ENCODE peak calls at places on chromosomes 3 and 15, in seven cellular contexts. One of them, this sample, is unnamed. For H3K27me3 and H3K4me1, the result is how much of the 10 kb centered on the place peaks cover.

GRCh38 chr15:65619636-65620290 is 2.0 kb upstream of the SLC24A1 start:
- DNase-seq in psoas muscle: no peak
- DNase-seq in hepatocyte: no peak
- DNase-seq in CD8-positive, alpha-beta memory T cell: no peak
- DNase-seq in adipocyte: no peak
- DNase-seq in right atrium auricular region: no peak
- DNase-seq in IMR-90: no peak
- DNase-seq in this sample: no peak

GRCh38 chr3:10732292-10732691 is 83.7 kb upstream of the SLC6A11 start:
- DNase-seq in adipocyte: no peak
- DNase-seq in psoas muscle: no peak
- DNase-seq in right atrium auricular region: no peak
- DNase-seq in IMR-90: no peak
- DNase-seq in CD8-positive, alpha-beta memory T cell: no peak
- DNase-seq in hepatocyte: no peak
- DNase-seq in this sample: no peak

GRCh38 chr15:71079208-71080044 is 35.8 kb upstream of the THSD4 start:
- DNase-seq in psoas muscle: no peak
- DNase-seq in CD8-positive, alpha-beta memory T cell: no peak
- DNase-seq in IMR-90: peak
- DNase-seq in hepatocyte: peak
- DNase-seq in right atrium auricular region: no peak
- DNase-seq in adipocyte: peak
- DNase-seq in this sample: no peak

GRCh38 chr3:122510878-122511481 is 3.8 kb downstream of the KPNA1 start:
- DNase-seq in adipocyte: no peak
- DNase-seq in psoas muscle: no peak
- DNase-seq in IMR-90: peak
- DNase-seq in right atrium auricular region: no peak
- DNase-seq in CD8-positive, alpha-beta memory T cell: no peak
- DNase-seq in hepatocyte: no peak
- DNase-seq in this sample: no peak

GRCh38 chr3:190706582-190706981 is 155.9 kb downstream of the GMNC start:
- DNase-seq in right atrium auricular region: no peak
- DNase-seq in psoas muscle: no peak
- DNase-seq in IMR-90: no peak
- DNase-seq in hepatocyte: no peak
- DNase-seq in CD8-positive, alpha-beta memory T cell: no peak
- DNase-seq in adipocyte: no peak
- DNase-seq in this sample: no peak

GRCh38 chr3:14248849-14249523 is 70.4 kb downstream of the LSM3 start:
- DNase-seq in psoas muscle: no peak
- DNase-seq in IMR-90: no peak
- DNase-seq in CD8-positive, alpha-beta memory T cell: no peak
- DNase-seq in hepatocyte: no peak
- DNase-seq in right atrium auricular region: no peak
- DNase-seq in adipocyte: no peak
- DNase-seq in this sample: no peak

GRCh38 chr15:94206463-94207167 is 24.7 kb upstream of the MCTP2 start:
- DNase-seq in IMR-90: peak
- DNase-seq in CD8-positive, alpha-beta memory T cell: no peak
- DNase-seq in psoas muscle: no peak
- DNase-seq in adipocyte: peak
- DNase-seq in hepatocyte: no peak
- DNase-seq in right atrium auricular region: no peak
- DNase-seq in this sample: no peak

GRCh38 chr3:38318766-38319671 is 27.6 kb upstream of the XYLB start:
- DNase-seq in hepatocyte: no peak
- DNase-seq in CD8-positive, alpha-beta memory T cell: no peak
- DNase-seq in adipocyte: no peak
- DNase-seq in psoas muscle: no peak
- DNase-seq in right atrium auricular region: no peak
- DNase-seq in IMR-90: no peak
- DNase-seq in this sample: no peak

GRCh38 chr3:123716421-123716820 is 131.6 kb upstream of the HACD2 start:
- DNase-seq in psoas muscle: no peak
- DNase-seq in right atrium auricular region: no peak
- DNase-seq in adipocyte: no peak
- DNase-seq in CD8-positive, alpha-beta memory T cell: no peak
- DNase-seq in hepatocyte: no peak
- DNase-seq in IMR-90: no peak
- DNase-seq in this sample: peak

GRCh38 chr3:40602778-40603385 is 78.1 kb downstream of the ZNF621 start:
- DNase-seq in CD8-positive, alpha-beta memory T cell: no peak
- DNase-seq in IMR-90: no peak
- DNase-seq in right atrium auricular region: no peak
- DNase-seq in adipocyte: no peak
- DNase-seq in hepatocyte: no peak
- DNase-seq in psoas muscle: no peak
- DNase-seq in this sample: peak

GRCh38 chr3:58004972-58005371 is 3.2 kb upstream of the FLNB start:
- DNase-seq in psoas muscle: no peak
- DNase-seq in CD8-positive, alpha-beta memory T cell: no peak
- DNase-seq in adipocyte: peak
- DNase-seq in right atrium auricular region: no peak
- DNase-seq in hepatocyte: no peak
- DNase-seq in IMR-90: peak
- DNase-seq in this sample: no peak

GRCh38 chr3:187318819-187319616 is 27.5 kb upstream of the MASP1 start:
- DNase-seq in right atrium auricular region: peak
- DNase-seq in hepatocyte: peak
- DNase-seq in CD8-positive, alpha-beta memory T cell: peak
- DNase-seq in adipocyte: peak
- DNase-seq in IMR-90: peak
- DNase-seq in psoas muscle: no peak
- DNase-seq in this sample: peak

GRCh38 chr15:48940508-48940907 is 23.2 kb downstream of the SHC4 start:
- DNase-seq in hepatocyte: peak
- DNase-seq in CD8-positive, alpha-beta memory T cell: no peak
- DNase-seq in right atrium auricular region: no peak
- DNase-seq in psoas muscle: no peak
- DNase-seq in IMR-90: peak
- DNase-seq in adipocyte: peak
- DNase-seq in this sample: no peak

GRCh38 chr3:72258786-72259185 is 473.8 kb upstream of the PROK2 start:
- DNase-seq in CD8-positive, alpha-beta memory T cell: no peak
- DNase-seq in IMR-90: no peak
- DNase-seq in adipocyte: no peak
- DNase-seq in right atrium auricular region: no peak
- DNase-seq in hepatocyte: no peak
- DNase-seq in psoas muscle: no peak
- DNase-seq in this sample: no peak

GRCh38 chr15:43516801-43517353 is 531 bp upstream of the MAP1A start:
- DNase-seq in adipocyte: peak
- DNase-seq in CD8-positive, alpha-beta memory T cell: no peak
- DNase-seq in right atrium auricular region: peak
- DNase-seq in IMR-90: peak
- DNase-seq in hepatocyte: peak
- DNase-seq in psoas muscle: no peak
- DNase-seq in this sample: peak

GRCh38 chr3:39440316-39440715 is 27.2 kb upstream of the MOBP start:
- DNase-seq in adipocyte: no peak
- DNase-seq in IMR-90: no peak
- DNase-seq in CD8-positive, alpha-beta memory T cell: no peak
- DNase-seq in right atrium auricular region: peak
- DNase-seq in psoas muscle: no peak
- DNase-seq in hepatocyte: no peak
- DNase-seq in this sample: no peak

GRCh38 chr3:10528046-10528445 is 22.7 kb upstream of the ATP2B2 start:
- DNase-seq in IMR-90: no peak
- DNase-seq in hepatocyte: no peak
- DNase-seq in adipocyte: no peak
- DNase-seq in right atrium auricular region: no peak
- DNase-seq in CD8-positive, alpha-beta memory T cell: no peak
- DNase-seq in psoas muscle: no peak
- DNase-seq in this sample: no peak

GRCh38 chr3:10547413-10547812 is 42.0 kb upstream of the ATP2B2 start:
- DNase-seq in hepatocyte: no peak
- DNase-seq in psoas muscle: no peak
- DNase-seq in adipocyte: no peak
- DNase-seq in right atrium auricular region: no peak
- DNase-seq in CD8-positive, alpha-beta memory T cell: no peak
- DNase-seq in IMR-90: no peak
- DNase-seq in this sample: no peak

GRCh38 chr3:151412989-151413388 is 28.4 kb upstream of the P2RY12 start:
- DNase-seq in hepatocyte: no peak
- DNase-seq in IMR-90: no peak
- DNase-seq in psoas muscle: no peak
- DNase-seq in CD8-positive, alpha-beta memory T cell: no peak
- DNase-seq in adipocyte: no peak
- DNase-seq in right atrium auricular region: no peak
- DNase-seq in this sample: no peak

GRCh38 chr3:188066141-188066540 is 87.8 kb upstream of the LPP start:
- DNase-seq in right atrium auricular region: no peak
- DNase-seq in CD8-positive, alpha-beta memory T cell: no peak
- DNase-seq in psoas muscle: no peak
- DNase-seq in IMR-90: no peak
- DNase-seq in adipocyte: peak
- DNase-seq in hepatocyte: no peak
- DNase-seq in this sample: no peak

GRCh38 chr3:20776717-20777116 is 590.7 kb upstream of the SGO1 start:
- DNase-seq in IMR-90: no peak
- DNase-seq in adipocyte: no peak
- DNase-seq in right atrium auricular region: no peak
- DNase-seq in CD8-positive, alpha-beta memory T cell: no peak
- DNase-seq in psoas muscle: no peak
- DNase-seq in hepatocyte: no peak
- DNase-seq in this sample: no peak

GRCh38 chr15:48636511-48636910 is 9.0 kb downstream of the FBN1 start:
- DNase-seq in IMR-90: no peak
- DNase-seq in hepatocyte: no peak
- DNase-seq in right atrium auricular region: no peak
- DNase-seq in adipocyte: no peak
- DNase-seq in psoas muscle: no peak
- DNase-seq in CD8-positive, alpha-beta memory T cell: no peak
- DNase-seq in this sample: no peak

GRCh38 chr3:129624347-129625070 is 18.0 kb upstream of the PLXND1 start:
- DNase-seq in CD8-positive, alpha-beta memory T cell: no peak
- DNase-seq in hepatocyte: no peak
- DNase-seq in psoas muscle: no peak
- DNase-seq in right atrium auricular region: no peak
- DNase-seq in IMR-90: peak
- DNase-seq in adipocyte: no peak
- DNase-seq in this sample: no peak

GRCh38 chr3:24264748-24265158 is 229.9 kb downstream of the THRB start:
- DNase-seq in IMR-90: peak
- DNase-seq in CD8-positive, alpha-beta memory T cell: no peak
- DNase-seq in adipocyte: peak
- DNase-seq in right atrium auricular region: no peak
- DNase-seq in psoas muscle: no peak
- DNase-seq in hepatocyte: peak
- DNase-seq in this sample: peak

DNA sequence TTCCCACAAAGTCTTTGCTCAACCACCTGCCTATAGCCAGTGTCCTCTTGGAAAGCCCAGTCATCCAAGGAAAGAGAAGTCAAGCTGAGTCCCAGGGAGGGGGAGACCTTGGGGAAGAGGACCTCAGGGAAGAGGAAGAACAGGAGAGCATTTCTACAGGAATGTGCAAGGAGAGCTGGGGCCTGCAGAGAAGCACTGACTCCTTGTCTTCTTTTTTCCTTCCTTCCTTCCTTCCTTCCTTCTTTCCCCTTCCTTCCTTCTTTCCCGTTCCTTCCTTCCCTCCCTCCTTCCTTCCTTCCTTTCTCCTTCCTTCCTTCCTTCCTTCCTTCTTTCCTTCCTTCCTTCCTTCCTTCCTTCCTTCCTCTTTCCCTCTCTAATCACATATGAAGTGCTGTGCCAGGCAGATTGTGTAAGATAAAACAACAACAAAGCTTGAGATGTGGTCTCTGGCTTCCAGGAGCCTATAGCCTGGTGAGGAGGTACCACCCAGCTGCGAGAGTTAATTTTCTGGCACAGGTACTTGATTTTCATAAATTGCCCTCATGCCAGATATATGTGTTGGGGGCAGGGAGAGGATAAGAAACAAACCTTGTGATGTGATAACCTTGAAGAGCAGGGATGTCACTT is 70.0 kb downstream of the NOX5 start:
- DNase-seq in IMR-90: no peak
- DNase-seq in CD8-positive, alpha-beta memory T cell: no peak
- DNase-seq in psoas muscle: no peak
- DNase-seq in adipocyte: no peak
- DNase-seq in hepatocyte: no peak
- DNase-seq in right atrium auricular region: no peak
- DNase-seq in this sample: no peak
- H3K27me3 ChIP-seq in IMR-90: under half
- H3K27me3 ChIP-seq in CD8-positive, alpha-beta memory T cell: under half
- H3K27me3 ChIP-seq in psoas muscle: under half
- H3K27me3 ChIP-seq in adipocyte: under half
- H3K27me3 ChIP-seq in hepatocyte: under half
- H3K27me3 ChIP-seq in right atrium auricular region: under half
- H3K27me3 ChIP-seq in this sample: under half

GRCh38 chr3:16550305-16550675 is 36.8 kb upstream of the RFTN1 start:
- DNase-seq in adipocyte: no peak
- DNase-seq in IMR-90: no peak
- DNase-seq in CD8-positive, alpha-beta memory T cell: no peak
- DNase-seq in right atrium auricular region: no peak
- DNase-seq in psoas muscle: no peak
- DNase-seq in hepatocyte: no peak
- DNase-seq in this sample: no peak
- H3K4me1 ChIP-seq in adipocyte: under half
- H3K4me1 ChIP-seq in IMR-90: under half
- H3K4me1 ChIP-seq in CD8-positive, alpha-beta memory T cell: under half
- H3K4me1 ChIP-seq in right atrium auricular region: under half
- H3K4me1 ChIP-seq in psoas muscle: under half
- H3K4me1 ChIP-seq in hepatocyte: under half
- H3K4me1 ChIP-seq in this sample: under half

DNA sequence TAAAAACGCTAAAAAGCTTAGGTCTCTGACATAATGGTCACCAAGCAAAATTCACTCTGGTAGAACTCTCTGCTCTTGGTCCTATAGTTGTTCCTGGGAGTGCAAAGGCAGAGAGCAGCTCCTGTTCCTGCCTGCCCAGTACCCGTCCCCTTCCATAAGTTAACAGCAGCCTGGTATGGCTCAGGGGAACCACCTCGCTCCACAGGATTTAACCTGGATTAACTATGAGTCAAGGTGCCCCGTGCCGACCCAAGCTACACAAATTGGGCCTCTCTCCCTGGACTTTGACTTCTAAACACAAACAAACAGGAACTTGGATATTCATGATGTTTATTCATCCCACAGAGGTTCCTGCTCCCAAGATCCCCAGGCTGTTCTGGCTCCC is 32.1 kb downstream of the SCAP start:
- DNase-seq in hepatocyte: peak
- DNase-seq in CD8-positive, alpha-beta memory T cell: no peak
- DNase-seq in psoas muscle: no peak
- DNase-seq in right atrium auricular region: no peak
- DNase-seq in adipocyte: peak
- DNase-seq in IMR-90: no peak
- DNase-seq in this sample: no peak
- H3K4me3 ChIP-seq in hepatocyte: no peak
- H3K4me3 ChIP-seq in CD8-positive, alpha-beta memory T cell: no peak
- H3K4me3 ChIP-seq in psoas muscle: peak
- H3K4me3 ChIP-seq in right atrium auricular region: no peak
- H3K4me3 ChIP-seq in adipocyte: peak
- H3K4me3 ChIP-seq in IMR-90: no peak
- H3K4me3 ChIP-seq in this sample: peak

DNA sequence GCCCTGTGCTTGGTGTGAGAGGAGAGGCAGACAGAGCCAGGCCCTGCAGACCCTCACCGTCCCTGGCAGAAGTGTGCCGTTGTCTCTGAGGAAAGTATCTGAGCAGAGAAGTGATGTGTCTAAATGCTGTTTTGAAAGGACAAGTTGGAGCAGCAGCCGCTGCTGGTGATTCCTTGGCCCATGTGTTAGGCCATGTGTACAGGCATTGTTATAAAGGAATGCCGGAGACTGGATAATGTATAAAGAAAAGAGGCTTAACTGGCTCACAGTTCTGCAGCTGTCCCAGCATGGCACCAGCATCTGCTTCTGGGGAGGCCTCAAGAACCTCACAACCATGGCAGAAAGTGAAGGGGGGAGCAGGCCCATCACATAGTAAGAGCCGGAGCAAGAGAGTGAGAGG is 334.6 kb upstream of the ATP10A start:
- DNase-seq in psoas muscle: no peak
- DNase-seq in adipocyte: no peak
- DNase-seq in IMR-90: no peak
- DNase-seq in right atrium auricular region: no peak
- DNase-seq in CD8-positive, alpha-beta memory T cell: no peak
- DNase-seq in hepatocyte: no peak
- DNase-seq in this sample: no peak
- H3K27me3 ChIP-seq in psoas muscle: under half
- H3K27me3 ChIP-seq in adipocyte: under half
- H3K27me3 ChIP-seq in IMR-90: under half
- H3K27me3 ChIP-seq in right atrium auricular region: under half
- H3K27me3 ChIP-seq in CD8-positive, alpha-beta memory T cell: under half
- H3K27me3 ChIP-seq in hepatocyte: under half
- H3K27me3 ChIP-seq in this sample: under half

This sample was measured in SJCRH30.